ENCODE peak calls at places on chromosomes 4 and X, in four cellular contexts. B is IMR-90, K is K562, F is endothelial cell of umbilical vein. L is an unnamed sample. For H3K9me1, the result is how much of the 10 kb centered on the place peaks cover.

GRCh38 chrX:145923376-145923775 is 105.7 kb downstream of the SLITRK2 start:
- DNase-seq in F (no peak), K (no peak), B (no peak), L (no peak)

GRCh38 chr4:73434311-73434710 is 1.7 kb upstream of the AFP start:
- DNase-seq in B (peak), K (peak), F (peak), L (no peak)

GRCh38 chr4:118076958-118077766 is 42.9 kb downstream of the NDST3 start:
- DNase-seq in K (no peak), F (peak), B (peak), L (no peak)

GRCh38 chr4:152536545-152537182 is 772 bp upstream of the FBXW7 start:
- DNase-seq in B (peak), F (no peak), K (peak), L (no peak)

GRCh38 chr4:15021946-15022345 is 19.7 kb downstream of the CPEB2 start:
- DNase-seq in K (no peak), F (no peak), B (no peak), L (no peak)

GRCh38 chrX:54758114-54759055 is 39.7 kb downstream of the ITIH6 start:
- DNase-seq in F (no peak), K (no peak), B (no peak), L (no peak)

GRCh38 chr4:145709336-145709735 is 29.4 kb downstream of the C4orf51 start:
- DNase-seq in F (no peak), K (no peak), B (no peak), L (no peak)

GRCh38 chr4:89836031-89836777 is 757 bp downstream of the SNCA start:
- DNase-seq in F (peak), K (peak), B (no peak), L (no peak)

GRCh38 chr4:8427761-8428287 is 12.7 kb downstream of the ACOX3 start:
- DNase-seq in B (peak), K (no peak), F (peak), L (no peak)

GRCh38 chr4:18227880-18228279 is 206.3 kb upstream of the LCORL start:
- DNase-seq in K (no peak), F (no peak), B (no peak), L (no peak)

GRCh38 chr4:1500231-1500965 is 94.2 kb upstream of the NKX1-1 start:
- DNase-seq in B (no peak), K (no peak), F (no peak), L (no peak)

GRCh38 chrX:31333181-31333831 is 261.5 kb upstream of the FTHL17 start:
- DNase-seq in B (peak), F (peak), K (no peak), L (peak)

GRCh38 chr4:38752393-38752961 is 30.3 kb downstream of the TLR10 start:
- DNase-seq in F (peak), B (peak), K (no peak), L (no peak)

GRCh38 chrX:120653000-120653399 is 23.1 kb upstream of the C1GALT1C1 start:
- DNase-seq in K (no peak), F (no peak), B (no peak), L (no peak)

GRCh38 chr4:97912151-97912550 is 231.1 kb downstream of the STPG2 start:
- DNase-seq in K (no peak), B (no peak), F (no peak), L (no peak)

GRCh38 chr4:74320559-74321118 is 12.4 kb downstream of the EPGN start:
- DNase-seq in B (peak), K (peak), F (peak), L (peak)

GRCh38 chrX:109199726-109200125 is 282.2 kb downstream of the GUCY2F start:
- DNase-seq in K (no peak), B (no peak), F (no peak), L (no peak)

GRCh38 chr4:42152507-42153504 is at the start of gene BEND4:
- DNase-seq in B (no peak), F (no peak), K (no peak), L (no peak)

GRCh38 chrX:108001218-108001814 is 19.1 kb upstream of the TEX13B start:
- DNase-seq in B (peak), K (peak), F (peak), L (no peak)

GRCh38 chrX:44765556-44765955 is 78.3 kb upstream of the DUSP21 start:
- DNase-seq in B (no peak), K (no peak), F (peak), L (no peak)

GRCh38 chr4:123547167-123547817 is 150.7 kb downstream of the SPRY1 start:
- DNase-seq in B (no peak), F (no peak), K (no peak), L (no peak)

GRCh38 chrX:109732319-109732779 is 708 bp downstream of the ACSL4 start:
- DNase-seq in B (peak), K (peak), F (peak), L (no peak)

GRCh38 chrX:119507206-119507605 is 39.0 kb downstream of the SLC25A5 start:
- DNase-seq in K (no peak), F (no peak), B (no peak), L (no peak)

GRCh38 chr4:76694056-76694455 is 203.9 kb downstream of the SOWAHB start:
- DNase-seq in K (no peak), F (no peak), B (no peak), L (no peak)

GRCh38 chr4:124173892-124174291 is 538.6 kb downstream of the ANKRD50 start:
- DNase-seq in B (no peak), K (no peak), F (no peak), L (no peak)

GRCh38 chr4:100949350-100949935 is 397.9 kb downstream of the PPP3CA start:
- DNase-seq in F (no peak), K (no peak), B (no peak), L (no peak)

GRCh38 chrX:151004085-151004484 is 20.9 kb downstream of the HMGB3 start:
- DNase-seq in F (no peak), K (no peak), B (peak), L (no peak)

GRCh38 chr4:186669159-186669720 is 54.4 kb downstream of the FAT1 start:
- DNase-seq in B (peak), F (peak), K (no peak), L (no peak)

GRCh38 chrX:20729421-20729820 is 462.7 kb upstream of the RPS6KA3 start:
- DNase-seq in B (no peak), F (no peak), K (no peak), L (no peak)

GRCh38 chr4:58435871-58436270 is 1325.7 kb upstream of the IGFBP7 start:
- DNase-seq in B (no peak), K (no peak), F (no peak), L (no peak)

GRCh38 chrX:64975491-64975890 is 759 bp downstream of the ZC4H2 start:
- DNase-seq in B (no peak), F (peak), K (no peak), L (no peak)

GRCh38 chr4:73053974-73054480 is 15.5 kb downstream of the COX18 start:
- DNase-seq in K (no peak), F (peak), B (peak), L (no peak)

GRCh38 chrX:123173833-123174232 is 10.2 kb upstream of the GRIA3 start:
- DNase-seq in B (no peak), K (peak), F (no peak), L (no peak)

GRCh38 chr4:146315184-146315583 is 100.8 kb downstream of the REELD1 start:
- DNase-seq in F (no peak), K (no peak), B (no peak), L (no peak)

GRCh38 chr4:112379306-112379705 is 82.1 kb downstream of the ALPK1 start:
- DNase-seq in B (no peak), K (no peak), F (no peak), L (no peak)

DNA sequence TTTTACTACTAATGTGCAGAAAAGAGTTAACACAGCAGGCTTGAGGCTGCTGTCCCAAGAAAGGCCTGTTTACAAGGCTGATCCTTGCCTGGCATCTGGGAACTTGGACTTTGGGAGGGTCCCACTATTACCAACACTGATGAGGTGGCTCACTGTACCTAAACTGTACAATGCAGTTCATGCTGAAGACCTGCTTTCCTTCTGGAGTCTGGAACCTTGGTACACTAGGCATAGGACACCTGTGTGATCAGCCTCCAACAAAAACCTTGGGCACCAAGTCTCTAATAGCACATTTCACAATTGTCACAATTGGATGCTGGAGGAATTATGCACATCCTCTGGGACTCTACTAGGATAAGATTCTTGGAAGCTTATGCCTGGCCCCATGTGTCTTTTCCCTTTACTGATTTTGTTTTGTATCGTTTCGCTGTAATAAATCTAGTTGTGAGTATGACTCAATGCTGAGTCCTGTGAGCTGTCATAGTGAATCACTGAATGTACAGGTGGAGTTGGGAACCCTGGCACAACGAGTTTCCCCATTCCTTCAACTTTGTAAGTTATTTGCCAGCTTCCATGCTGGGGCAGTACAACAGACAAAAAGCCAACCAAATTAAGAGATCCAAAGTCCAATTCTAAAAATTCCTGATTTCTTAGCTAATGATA is 45.9 kb downstream of the TEC start:
- DNase-seq in K (no peak), F (no peak), B (peak), L (peak)
- H3K4me2 ChIP-seq in K (no peak), F (no peak), B (no peak), L (peak)

DNA sequence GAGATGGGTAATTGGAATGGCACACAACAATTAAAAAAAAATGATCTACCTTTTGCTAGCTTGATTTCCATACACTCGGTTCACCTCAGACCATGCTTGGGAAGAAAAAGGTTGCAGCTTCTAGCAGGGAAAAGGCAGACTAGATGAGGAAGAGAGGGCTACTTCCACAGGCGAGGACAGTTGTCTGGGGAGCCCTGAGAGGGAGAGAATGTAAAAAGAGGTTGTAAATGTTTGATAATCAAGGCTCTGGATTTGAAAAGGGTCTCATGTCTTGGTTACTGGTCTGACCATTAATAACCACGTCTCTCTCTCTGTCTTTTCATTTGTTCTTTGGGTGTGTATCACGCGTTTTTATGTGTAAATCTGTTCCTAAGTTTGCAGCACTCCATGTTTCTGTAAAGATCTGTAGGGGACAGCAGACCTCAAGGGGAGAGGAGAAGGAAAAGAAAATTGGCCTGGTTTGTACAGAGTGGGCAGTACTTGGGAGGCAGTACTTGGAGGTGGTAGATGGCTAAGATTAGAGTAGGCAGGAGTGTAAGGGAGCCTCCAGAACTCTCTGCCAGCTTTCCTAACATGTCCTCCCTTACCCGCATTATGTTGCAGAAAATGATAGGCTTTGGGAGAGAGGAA is 750 bp downstream of the ARMCX5 start:
- DNase-seq in F (peak), B (peak), K (no peak), L (no peak)
- TF ChIP-seq CTCF in F (no peak), B (peak), K (no peak), L (no peak)

GRCh38 chrX:1281511-1281910 is 12.9 kb downstream of the CSF2RA start:
- DNase-seq in B (peak), K (no peak), F (no peak), L (no peak)
- H3K9me1 ChIP-seq in B (under half), K (under half), F (under half), L (under half)

GRCh38 chr4:36081185-36081584 is 163.1 kb downstream of the ARAP2 start:
- DNase-seq in B (no peak), F (no peak), K (no peak), L (no peak)
- H3K4me2 ChIP-seq in B (no peak), F (no peak), K (no peak), L (no peak)

GRCh38 chr4:10437735-10438134 is 19.5 kb downstream of the ZNF518B start:
- DNase-seq in F (no peak), K (no peak), B (no peak), L (no peak)
- TF ChIP-seq CTCF in F (no peak), K (no peak), B (no peak), L (no peak)

GRCh38 chr4:154487144-154487543 is 4.5 kb downstream of the DCHS2 start:
- DNase-seq in K (no peak), B (no peak), F (no peak), L (no peak)

GRCh38 chr4:154489558-154490260 is 1.9 kb downstream of the DCHS2 start:
- DNase-seq in F (no peak), B (no peak), K (no peak), L (no peak)

GRCh38 chr4:154490589-154491340 is 834 bp downstream of the DCHS2 start:
- DNase-seq in K (no peak), B (no peak), F (no peak), L (no peak)

GRCh38 chr4:154490261-154490588 is 1.4 kb downstream of the DCHS2 start:
- DNase-seq in F (no peak), K (no peak), B (no peak), L (no peak)

DNA sequence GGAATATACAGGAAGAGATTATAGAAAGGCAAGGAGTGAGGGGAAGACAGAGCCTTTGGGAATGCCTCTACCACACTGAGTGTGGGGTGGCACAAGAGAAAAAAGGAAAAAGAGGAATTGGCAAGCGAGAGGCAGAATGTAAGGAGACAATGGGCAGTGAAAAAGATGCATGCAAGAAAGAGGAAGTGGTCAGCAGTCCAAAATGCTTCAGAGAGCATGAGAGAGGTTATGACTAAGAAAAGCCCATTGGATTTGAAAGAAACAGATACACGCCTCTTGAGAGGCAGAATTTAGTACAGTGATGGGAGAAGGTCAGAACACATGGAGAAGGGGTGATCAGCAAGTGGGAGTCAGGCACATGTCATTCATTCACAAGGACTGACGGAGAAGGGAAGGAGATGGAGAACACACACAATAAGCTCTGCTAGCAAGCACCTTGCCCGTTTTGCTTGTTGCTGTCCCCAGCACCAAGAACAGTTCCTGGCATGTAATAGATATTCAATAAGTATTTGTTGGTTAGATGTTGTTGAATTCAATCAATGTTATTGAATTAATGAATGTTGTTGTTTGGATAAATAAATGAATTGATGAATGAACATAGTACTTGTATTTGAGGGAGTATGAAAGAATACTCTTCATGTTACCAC is 6.3 kb downstream of the DCHS2 start:
- DNase-seq in B (no peak), K (no peak), F (no peak), L (no peak)
- H3K9me1 ChIP-seq in B (under half), K (under half), F (under half), L (under half)

DNA sequence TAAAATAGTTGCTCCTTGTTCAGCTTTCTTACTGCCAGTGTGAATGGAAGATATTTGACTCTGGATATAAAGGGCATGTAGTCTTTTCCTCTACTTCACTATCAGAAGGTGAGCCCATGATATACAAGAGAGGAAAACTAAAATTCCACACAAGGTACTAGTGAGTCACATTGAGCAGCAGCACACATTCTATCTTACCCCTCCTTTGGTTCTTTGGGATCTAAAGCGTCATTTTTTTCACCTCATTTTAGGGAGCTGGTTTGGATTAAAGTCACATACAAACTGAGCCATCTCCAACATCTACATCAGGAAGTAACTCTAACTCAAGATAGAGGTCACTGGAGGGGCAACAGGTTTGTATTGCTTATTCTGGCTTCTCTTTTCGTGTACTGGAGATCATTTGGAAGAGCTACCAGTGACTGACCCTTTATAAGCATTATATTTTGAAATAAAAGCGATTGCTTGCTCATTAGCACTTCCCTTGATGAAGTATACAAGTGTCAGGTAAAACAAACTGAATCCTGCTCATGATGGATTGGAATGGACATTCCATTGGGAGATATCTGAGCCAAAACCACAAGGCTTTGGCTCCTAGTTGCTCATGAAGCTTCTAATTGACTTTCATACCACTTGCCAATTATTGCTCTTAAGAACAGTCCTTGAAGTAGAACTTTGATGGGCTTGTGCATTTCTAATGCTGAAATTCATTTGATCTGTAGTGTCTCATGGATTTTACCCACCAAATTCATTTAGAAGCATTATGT is 124.1 kb downstream of the SPCS3 start:
- DNase-seq in B (no peak), F (no peak), K (no peak), L (no peak)
- H3K4me2 ChIP-seq in B (peak), F (no peak), K (no peak), L (peak)

DNA sequence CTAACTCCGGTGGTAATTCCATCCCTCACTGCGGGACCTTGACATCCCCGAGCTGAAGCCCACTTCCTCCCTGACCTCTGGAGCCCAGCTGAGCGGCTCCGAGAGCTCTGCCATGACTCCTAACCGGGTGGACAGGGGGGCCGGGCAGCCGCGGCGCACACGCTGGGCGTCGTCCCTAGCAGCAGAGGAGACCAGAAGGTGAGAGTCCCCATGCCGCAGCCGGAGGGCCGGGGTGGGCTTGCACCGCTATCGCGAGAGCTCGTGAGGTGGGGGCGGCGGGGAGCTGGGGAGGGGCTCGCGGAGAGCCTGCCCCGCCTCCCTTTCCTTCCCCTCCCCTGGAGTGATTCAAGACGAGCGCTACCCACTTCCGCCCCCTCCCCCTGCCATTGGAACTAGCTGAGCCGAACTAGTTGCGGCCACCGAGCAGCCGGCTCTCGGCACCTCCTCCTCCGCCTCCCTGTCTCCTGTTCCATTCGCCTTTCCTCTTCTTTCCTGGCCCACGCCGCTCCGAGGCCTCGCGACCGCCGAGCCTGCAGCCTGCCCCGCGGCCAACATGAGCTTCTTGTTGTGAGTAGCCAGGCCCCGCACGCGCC is at the start of gene MOB1B:
- DNase-seq in K (peak), F (peak), B (peak), L (peak)
- TF ChIP-seq CTCF in K (peak), F (peak), B (peak), L (no peak)

DNA sequence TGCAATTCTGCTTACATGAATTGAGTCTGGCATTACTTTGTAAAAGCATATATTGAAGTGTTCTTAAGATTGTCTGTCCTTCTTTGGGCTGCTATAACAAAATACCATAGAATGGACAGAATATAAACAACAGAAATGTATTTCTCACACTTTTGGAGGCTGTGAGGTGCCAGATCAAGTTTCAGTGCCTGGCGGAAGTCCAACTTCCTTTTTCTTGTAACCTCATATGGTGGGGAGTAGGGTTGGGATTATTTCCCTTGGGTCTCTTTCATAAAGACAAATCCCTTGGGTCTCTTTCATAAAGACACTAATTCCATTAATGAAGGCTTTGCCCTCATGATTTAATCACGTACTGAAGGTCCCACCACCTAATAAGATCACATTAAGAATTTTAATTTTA is 199.3 kb upstream of the GRID2 start:
- DNase-seq in B (no peak), K (no peak), F (no peak), L (no peak)
- H3K9me1 ChIP-seq in B (under half), K (under half), F (under half), L (under half)

GRCh38 chr4:71862315-71862714 is 78.4 kb upstream of the GC start:
- DNase-seq in K (no peak), F (no peak), B (no peak), L (no peak)

GRCh38 chr4:71863457-71863856 is 79.6 kb upstream of the GC start:
- DNase-seq in F (no peak), K (no peak), B (no peak), L (no peak)

GRCh38 chr4:71855944-71856343 is 72.1 kb upstream of the GC start:
- DNase-seq in K (no peak), B (no peak), F (no peak), L (no peak)

GRCh38 chr4:71860643-71861042 is 76.8 kb upstream of the GC start:
- DNase-seq in B (no peak), F (no peak), K (no peak), L (no peak)

GRCh38 chr4:71857713-71858451 is 74.0 kb upstream of the GC start:
- DNase-seq in B (no peak), K (peak), F (no peak), L (no peak)
- H3K4me2 ChIP-seq in B (no peak), K (peak), F (no peak), L (no peak)